ENCODE peak calls at places on chromosome 21, in five cellular contexts. E is H9; L is aorta; Z is CD4-positive, alpha-beta T cell; A is heart right ventricle. F is an unnamed sample. For H3K9me3, the result is how much of the 10 kb centered on the place peaks cover.

GRCh38 chr21:34915364-34915834 is 133.7 kb downstream of the RUNX1 start:
- DNase-seq in E (no peak), L (no peak), A (no peak), Z (no peak), F (no peak)

GRCh38 chr21:43737158-43737950 is 18.4 kb downstream of the PDXK start:
- DNase-seq in Z (no peak), L (no peak), E (no peak), A (no peak), F (no peak)

GRCh38 chr21:26169611-26170470 is 729 bp downstream of the APP start:
- DNase-seq in Z (peak), A (peak), E (peak), L (peak), F (peak)

GRCh38 chr21:43277481-43278351 is 108.9 kb downstream of the CRYAA start:
- DNase-seq in L (no peak), A (peak), E (no peak), Z (no peak), F (no peak)

GRCh38 chr21:34882719-34883131 is 166.4 kb downstream of the RUNX1 start:
- DNase-seq in A (no peak), E (no peak), L (no peak), Z (no peak), F (no peak)

GRCh38 chr21:32351428-32351827 is 41.4 kb downstream of the URB1 start:
- DNase-seq in Z (no peak), A (no peak), L (no peak), E (peak), F (no peak)

GRCh38 chr21:42561742-42562141 is 48.1 kb downstream of the SLC37A1 start:
- DNase-seq in L (peak), E (no peak), Z (no peak), A (no peak), F (no peak)

GRCh38 chr21:43267391-43268085 is 98.7 kb downstream of the CRYAA start:
- DNase-seq in E (no peak), A (no peak), L (no peak), Z (no peak), F (no peak)

GRCh38 chr21:43936186-43936967 is 71.4 kb downstream of the AGPAT3 start:
- DNase-seq in E (no peak), L (no peak), A (no peak), Z (no peak), F (no peak)

GRCh38 chr21:42360317-42360716 is 6.0 kb downstream of the TFF1 start:
- DNase-seq in L (peak), E (no peak), Z (no peak), A (no peak), F (no peak)

GRCh38 chr21:15837603-15838002 is 107.8 kb downstream of the USP25 start:
- DNase-seq in A (no peak), Z (no peak), L (no peak), E (no peak), F (no peak)

GRCh38 chr21:41857771-41858300 is 21.3 kb downstream of the PRDM15 start:
- DNase-seq in A (no peak), E (no peak), L (no peak), Z (no peak), F (no peak)

GRCh38 chr21:25717491-25718139 is 17.1 kb downstream of the ATP5PF start:
- DNase-seq in A (no peak), L (no peak), Z (no peak), E (no peak), F (no peak)

GRCh38 chr21:42641311-42642218 is 11.9 kb upstream of the PDE9A start:
- DNase-seq in A (no peak), E (no peak), Z (no peak), L (peak), F (no peak)

GRCh38 chr21:35965699-35966098 is 94.6 kb downstream of the SETD4 start:
- DNase-seq in L (no peak), E (no peak), Z (no peak), A (no peak), F (no peak)

GRCh38 chr21:18832950-18833349 is 429.4 kb upstream of the TMPRSS15 start:
- DNase-seq in E (no peak), L (no peak), A (no peak), Z (no peak), F (no peak)

GRCh38 chr21:42456457-42456856 is 39.6 kb downstream of the RSPH1 start:
- DNase-seq in A (no peak), E (no peak), Z (peak), L (no peak), F (no peak)

GRCh38 chr21:42366292-42367010 is at the start of gene TFF1:
- DNase-seq in E (no peak), Z (no peak), A (no peak), L (no peak), F (no peak)

GRCh38 chr21:42570841-42571387 is 57.3 kb downstream of the SLC37A1 start:
- DNase-seq in A (no peak), L (peak), E (no peak), Z (no peak), F (peak)

GRCh38 chr21:36504067-36505058 is 24.4 kb upstream of the CLDN14 start:
- DNase-seq in L (no peak), E (no peak), A (no peak), Z (no peak), F (no peak)

GRCh38 chr21:31604591-31605190 is 54.8 kb upstream of the SOD1 start:
- DNase-seq in E (peak), Z (peak), L (peak), A (peak), F (peak)

GRCh38 chr21:35232545-35233176 is 183.6 kb upstream of the RUNX1 start:
- DNase-seq in Z (no peak), A (no peak), L (no peak), E (no peak), F (no peak)

GRCh38 chr21:17819878-17820232 is 699 bp upstream of the C21orf91 start:
- DNase-seq in A (no peak), Z (no peak), L (no peak), E (no peak), F (no peak)

GRCh38 chr21:43981151-43981870 is 30.8 kb upstream of the TRAPPC10 start:
- DNase-seq in E (no peak), L (no peak), Z (no peak), A (no peak), F (no peak)

GRCh38 chr21:15062566-15062965 is 2.2 kb downstream of the NRIP1 start:
- DNase-seq in Z (no peak), E (no peak), L (no peak), A (no peak), F (no peak)

GRCh38 chr21:44853601-44854390 is 19.7 kb downstream of the PTTG1IP start:
- DNase-seq in Z (no peak), E (no peak), L (no peak), A (no peak), F (no peak)

GRCh38 chr21:26835027-26835713 is 10.0 kb downstream of the ADAMTS1 start:
- DNase-seq in Z (no peak), L (peak), A (no peak), E (no peak), F (no peak)

GRCh38 chr21:21003701-21004100 is 5.5 kb downstream of the NCAM2 start:
- DNase-seq in E (peak), A (no peak), Z (no peak), L (no peak), F (no peak)

GRCh38 chr21:27581168-27581567 is 614.3 kb upstream of the ADAMTS5 start:
- DNase-seq in E (no peak), Z (no peak), A (no peak), L (no peak), F (no peak)

GRCh38 chr21:43925096-43925481 is 60.1 kb downstream of the AGPAT3 start:
- DNase-seq in L (no peak), A (no peak), Z (no peak), E (no peak), F (no peak)

GRCh38 chr21:31489014-31489413 is 145.0 kb upstream of the TIAM1 start:
- DNase-seq in E (no peak), A (no peak), Z (no peak), L (no peak), F (no peak)

GRCh38 chr21:43866233-43866632 is 1.2 kb downstream of the AGPAT3 start:
- DNase-seq in E (no peak), L (peak), Z (no peak), A (peak), F (no peak)

GRCh38 chr21:36713746-36714145 is 14.8 kb downstream of the SIM2 start:
- DNase-seq in E (no peak), L (no peak), A (no peak), Z (no peak), F (no peak)

GRCh38 chr21:31374430-31374829 is 30.4 kb upstream of the TIAM1 start:
- DNase-seq in A (no peak), E (no peak), Z (no peak), L (no peak), F (no peak)

GRCh38 chr21:42202321-42202720 is 16.6 kb upstream of the ABCG1 start:
- DNase-seq in L (no peak), Z (no peak), A (no peak), E (no peak), F (no peak)

GRCh38 chr21:17554619-17555472 is 42.0 kb downstream of the CXADR start:
- DNase-seq in L (no peak), Z (no peak), E (no peak), A (no peak), F (no peak)

GRCh38 chr21:16345757-16346156 is 616.0 kb downstream of the USP25 start:
- DNase-seq in L (no peak), E (no peak), Z (no peak), A (no peak), F (no peak)

GRCh38 chr21:14870841-14871126 is 194.0 kb downstream of the NRIP1 start:
- DNase-seq in E (no peak), Z (no peak), A (no peak), L (no peak), F (no peak)

GRCh38 chr21:33368576-33368975 is 34.6 kb upstream of the IFNGR2 start:
- DNase-seq in Z (no peak), L (no peak), E (peak), A (no peak), F (no peak)

GRCh38 chr21:33367309-33367973 is 35.8 kb upstream of the IFNGR2 start:
- DNase-seq in Z (no peak), E (peak), A (no peak), L (no peak), F (no peak)

GRCh38 chr21:33370292-33370691 is 32.9 kb upstream of the IFNGR2 start:
- DNase-seq in L (no peak), A (no peak), E (no peak), Z (no peak), F (no peak)

GRCh38 chr21:33369586-33369985 is 33.6 kb upstream of the IFNGR2 start:
- DNase-seq in Z (no peak), A (no peak), E (no peak), L (no peak), F (no peak)

DNA sequence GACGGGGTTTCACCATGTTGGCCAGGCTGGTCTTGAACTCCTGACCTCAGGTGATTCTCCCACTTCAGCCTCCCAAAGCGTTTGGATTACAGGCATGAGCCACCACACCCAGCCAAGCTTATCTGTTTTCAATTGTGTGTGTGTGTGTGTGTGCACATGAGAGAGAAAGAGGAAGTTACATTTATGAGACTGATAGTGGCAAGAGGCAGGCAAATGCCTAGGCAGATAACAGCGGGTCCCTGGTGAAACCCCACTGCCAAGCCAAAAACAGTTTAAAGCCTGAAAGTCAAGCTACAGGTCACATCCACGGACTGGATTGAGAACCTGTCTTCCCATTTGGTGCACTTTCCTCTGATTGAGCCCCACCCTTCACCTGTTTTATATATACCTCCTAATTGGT is 35.1 kb upstream of the IFNGR2 start:
- DNase-seq in E (no peak), L (no peak), Z (no peak), A (no peak), F (no peak)
- H3K9me3 ChIP-seq in E (under half), L (under half), Z (under half), A (under half), F (under half)

GRCh38 chr21:9763306-9763705 is 758.1 kb upstream of the TPTE start:
- DNase-seq in E (no peak), L (no peak), Z (no peak), A (no peak), F (no peak)
- H3K9me3 ChIP-seq in E (half or more), L (under half), Z (under half), A (under half), F (under half)

GRCh38 chr21:39641827-39642450 is 29.2 kb downstream of the B3GALT5 start:
- DNase-seq in L (no peak), A (no peak), E (peak), Z (no peak), F (no peak)
- H3K9me3 ChIP-seq in L (under half), A (under half), E (under half), Z (under half), F (under half)

GRCh38 chr21:45939521-45940045 is 42.0 kb upstream of the COL6A1 start:
- DNase-seq in E (no peak), L (no peak), Z (no peak), A (no peak), F (no peak)

GRCh38 chr21:45940091-45940490 is 41.5 kb upstream of the COL6A1 start:
- DNase-seq in A (no peak), L (no peak), Z (no peak), E (no peak), F (no peak)

GRCh38 chr21:45938811-45939520 is 42.6 kb upstream of the COL6A1 start:
- DNase-seq in L (no peak), Z (no peak), E (no peak), A (no peak), F (no peak)

GRCh38 chr21:45937721-45938452 is 43.7 kb upstream of the COL6A1 start:
- DNase-seq in A (no peak), E (no peak), Z (no peak), L (no peak), F (no peak)

DNA sequence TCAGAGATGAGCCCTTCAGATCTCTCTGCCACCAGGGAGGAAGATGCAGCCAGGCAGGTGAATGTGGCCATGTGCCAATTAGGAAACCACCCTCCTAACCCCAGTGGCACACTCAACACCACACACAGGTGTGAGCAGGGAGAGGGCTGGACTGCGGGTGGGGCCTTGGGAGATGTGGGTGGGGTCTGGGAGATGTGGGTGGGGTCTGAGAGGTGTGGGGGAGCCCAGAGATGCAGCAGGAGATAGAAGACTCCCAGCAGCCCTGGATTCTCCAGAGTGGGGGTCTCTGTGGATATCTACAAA is 43.2 kb upstream of the COL6A1 start:
- DNase-seq in L (no peak), Z (no peak), E (no peak), A (no peak), F (no peak)
- H3K9me3 ChIP-seq in L (under half), Z (under half), E (under half), A (under half), F (under half)

DNA sequence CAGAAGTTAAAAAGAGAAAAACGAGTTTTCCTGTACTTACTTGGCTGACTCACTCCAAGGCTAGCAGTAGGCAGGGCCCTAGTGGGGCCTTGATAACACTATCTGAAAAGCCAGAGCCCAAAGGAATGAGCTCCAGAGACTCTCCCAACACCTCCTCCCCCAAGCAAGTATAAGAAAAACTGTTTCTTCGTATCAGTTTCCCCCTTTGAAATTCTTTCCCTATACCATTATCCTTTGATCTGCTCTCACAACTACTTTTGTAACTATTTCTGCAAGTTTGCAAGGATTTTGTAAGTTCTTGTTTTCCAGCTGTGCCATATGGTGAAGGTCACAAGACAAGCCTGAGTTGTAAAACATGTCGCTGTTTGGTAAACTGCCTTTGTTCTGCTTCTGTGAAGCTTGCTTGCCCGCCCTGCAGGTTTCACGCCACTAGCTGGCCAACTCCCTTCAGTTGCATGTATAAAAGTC is 36.5 kb upstream of the KCNJ15 start:
- DNase-seq in Z (no peak), E (no peak), L (no peak), A (no peak), F (no peak)
- H3K9me3 ChIP-seq in Z (under half), E (under half), L (under half), A (under half), F (under half)

DNA sequence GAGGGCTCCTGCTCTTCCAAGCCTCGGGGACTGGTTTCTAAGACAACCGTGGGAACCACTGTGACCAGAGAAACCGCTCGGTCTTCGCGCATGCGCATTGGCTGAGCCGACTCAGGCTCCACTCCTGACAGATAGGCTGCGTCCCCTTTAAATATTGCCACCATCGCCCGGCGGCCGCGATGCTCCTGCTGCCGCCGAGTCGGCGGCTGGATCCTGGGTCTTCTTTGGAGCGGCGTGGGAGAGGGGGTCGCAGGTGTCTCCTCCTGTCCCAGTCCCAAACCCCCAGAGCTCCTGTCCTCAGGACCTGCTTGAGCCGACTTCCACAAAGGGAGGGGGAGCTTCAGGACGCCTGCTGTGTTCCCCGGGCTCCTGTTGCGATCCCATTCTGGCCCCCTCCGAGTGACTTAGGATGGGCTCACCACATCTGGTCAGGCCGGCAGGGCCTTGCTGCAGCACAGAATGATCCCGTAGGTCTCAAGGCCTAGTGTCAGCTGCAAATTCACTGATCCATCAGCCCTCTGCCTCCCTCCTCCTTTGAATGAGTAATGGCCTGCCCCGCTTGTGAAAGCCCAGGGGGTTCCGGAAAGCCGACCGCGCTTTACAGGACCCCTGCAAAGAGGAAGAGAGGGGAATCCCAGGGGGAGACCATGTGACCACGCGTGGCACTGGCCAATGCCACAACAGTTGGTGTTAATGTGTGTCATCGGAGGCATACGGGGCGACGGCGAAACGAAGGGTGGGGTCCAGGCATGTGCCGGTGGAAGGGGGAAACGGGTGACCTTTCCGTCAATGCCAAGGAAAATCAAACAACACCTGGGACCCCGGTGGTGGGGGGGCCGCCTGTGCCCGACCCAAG is 683.2 kb upstream of the TPTE start:
- DNase-seq in E (no peak), A (no peak), Z (no peak), L (peak), F (no peak)
- H3K9me3 ChIP-seq in E (half or more), A (under half), Z (under half), L (under half), F (under half)

GRCh38 chr21:24418671-24419070 is 1188.6 kb downstream of the MRPL39 start:
- DNase-seq in L (no peak), E (no peak), Z (no peak), A (no peak), F (no peak)
- H3K9me3 ChIP-seq in L (under half), E (under half), Z (under half), A (under half), F (under half)

DNA sequence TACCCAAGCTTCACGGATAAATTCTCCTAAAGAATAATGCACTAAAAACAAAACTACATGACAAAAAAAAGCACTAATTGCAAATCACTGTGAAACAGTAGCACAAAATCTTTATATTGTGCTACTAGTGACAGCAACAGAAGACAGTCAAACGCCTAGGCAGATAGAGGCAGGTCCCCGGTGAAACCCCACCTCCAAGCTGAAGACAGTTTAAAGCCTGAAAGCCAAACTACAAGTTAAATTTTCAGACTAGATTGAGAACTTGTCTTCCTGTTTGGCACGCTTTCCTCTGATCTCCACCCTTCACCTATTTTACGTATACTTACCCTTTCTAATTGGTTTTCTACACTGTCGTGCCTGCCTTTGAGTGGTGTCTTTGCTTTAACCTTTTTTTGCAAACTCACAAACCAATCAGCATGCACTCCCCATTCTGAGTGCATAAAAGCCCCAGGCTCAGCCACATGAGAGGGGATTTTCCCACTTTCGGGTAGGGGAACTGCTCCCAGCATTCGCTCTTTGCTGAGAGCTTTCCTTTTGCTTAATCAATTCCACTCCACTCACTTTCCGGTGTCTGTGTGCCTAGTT is 3.6 kb upstream of the BACH1 start:
- DNase-seq in A (no peak), Z (peak), L (no peak), E (no peak), F (peak)
- H3K9me3 ChIP-seq in A (under half), Z (under half), L (under half), E (under half), F (under half)

DNA sequence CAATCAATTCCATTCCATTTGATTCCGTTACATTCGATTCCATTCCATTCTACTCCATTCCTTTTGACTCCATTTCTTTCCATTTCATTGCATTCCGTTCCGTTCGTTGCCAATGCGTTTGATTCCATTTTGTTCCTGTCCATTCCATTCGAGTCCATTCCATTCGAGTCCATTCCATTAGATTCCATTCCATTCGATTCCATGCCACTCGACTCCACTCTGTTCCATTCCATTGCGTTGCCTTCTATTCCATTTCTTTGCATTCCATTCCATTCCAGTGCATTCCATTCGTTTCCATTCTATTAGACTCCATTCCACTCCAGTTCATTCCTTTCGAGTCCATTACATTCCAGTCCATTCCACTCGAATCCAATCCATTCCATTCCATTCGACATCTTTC is 2587.5 kb upstream of the TPTE start:
- DNase-seq in Z (no peak), A (no peak), L (no peak), E (no peak), F (no peak)
- H3K9me3 ChIP-seq in Z (half or more), A (under half), L (under half), E (under half), F (half or more)

F was measured in T-helper 17 cell.